ENCODE peak calls at places on chromosomes 11 and 22, in six cellular contexts. W, R, I, C, L and T are unnamed samples.

GRCh38 chr11:35584321-35584720 is 33.9 kb upstream of the FJX1 start:
- DNase-seq in W (peak; percentile 45), R (no peak), I (no peak), C (no peak), L (peak; percentile 85), T (peak; percentile 45)

GRCh38 chr11:67370351-67371076 is 2.9 kb downstream of the CLCF1 start:
- DNase-seq in W (no peak), R (no peak), I (no peak), C (no peak), L (no peak), T (no peak)

GRCh38 chr11:58276151-58276550 is 8.1 kb upstream of the OR10W1 start:
- DNase-seq in W (no peak), R (no peak), I (no peak), C (no peak), L (no peak), T (no peak)

GRCh38 chr11:47946682-47947575 is 33.4 kb upstream of the PTPRJ start:
- DNase-seq in W (peak; percentile 92), R (peak; percentile 95), I (peak; percentile 87), C (peak; percentile 85), L (peak; percentile 91), T (peak; percentile 96)

GRCh38 chr22:21567456-21568206 is at the start of gene UBE2L3:
- DNase-seq in W (no peak), R (peak; percentile 83), I (peak; percentile 89), C (peak; percentile 83), L (peak; percentile 79), T (peak; percentile 80)

GRCh38 chr11:2315395-2316168 is 13.8 kb downstream of the TSPAN32 start:
- DNase-seq in W (no peak), R (no peak), I (no peak), C (no peak), L (no peak), T (no peak)

GRCh38 chr11:75786101-75786736 is 17.6 kb downstream of the DGAT2 start:
- DNase-seq in W (no peak), R (no peak), I (no peak), C (no peak), L (no peak), T (no peak)

GRCh38 chr11:35131760-35132159 is 7.2 kb upstream of the CD44 start:
- DNase-seq in W (no peak), R (no peak), I (no peak), C (no peak), L (no peak), T (no peak)

GRCh38 chr11:72735495-72736027 is 16.6 kb downstream of the ARAP1 start:
- DNase-seq in W (no peak), R (peak; percentile 35), I (peak; percentile 37), C (no peak), L (peak; percentile 51), T (peak; percentile 44)

GRCh38 chr22:25518000-25518663 is 46.3 kb upstream of the GRK3 start:
- DNase-seq in W (no peak), R (no peak), I (no peak), C (no peak), L (no peak), T (no peak)

GRCh38 chr11:31863170-31863929 is 52.2 kb upstream of the PAX6 start:
- DNase-seq in W (no peak), R (no peak), I (no peak), C (no peak), L (no peak), T (no peak)

GRCh38 chr11:126383301-126384052 is 28.0 kb downstream of the ST3GAL4 start:
- DNase-seq in W (no peak), R (no peak), I (no peak), C (no peak), L (no peak), T (no peak)

GRCh38 chr11:117862753-117863152 is 13.7 kb downstream of the FXYD6 start:
- DNase-seq in W (no peak), R (no peak), I (no peak), C (no peak), L (no peak), T (no peak)

GRCh38 chr11:58576792-58577440 is 1.3 kb upstream of the LPXN start:
- DNase-seq in W (no peak), R (peak; percentile 23), I (no peak), C (no peak), L (peak; percentile 69), T (peak; percentile 61)

GRCh38 chr22:23085785-23086184 is 15.5 kb downstream of the GNAZ start:
- DNase-seq in W (no peak), R (no peak), I (no peak), C (no peak), L (no peak), T (no peak)

GRCh38 chr11:105862736-105863367 is 159.2 kb downstream of the MSANTD4 start:
- DNase-seq in W (peak; percentile 10), R (peak; percentile 27), I (no peak), C (no peak), L (peak; percentile 80), T (peak; percentile 65)

GRCh38 chr11:128920651-128921050 is 22.0 kb downstream of the TP53AIP1 start:
- DNase-seq in W (no peak), R (no peak), I (no peak), C (no peak), L (no peak), T (no peak)

GRCh38 chr11:111177037-111177988 is 68.2 kb upstream of the POU2AF2 start:
- DNase-seq in W (no peak), R (no peak), I (no peak), C (no peak), L (no peak), T (no peak)

GRCh38 chr11:90241414-90241813 is 18.6 kb upstream of the CHORDC1 start:
- DNase-seq in W (no peak), R (no peak), I (no peak), C (no peak), L (no peak), T (no peak)

GRCh38 chr11:94708176-94708575 is 60.0 kb upstream of the AMOTL1 start:
- DNase-seq in W (no peak), R (no peak), I (no peak), C (no peak), L (no peak), T (no peak)

GRCh38 chr11:59172345-59173079 is 580 bp downstream of the DTX4 start:
- DNase-seq in W (no peak), R (no peak), I (no peak), C (no peak), L (no peak), T (no peak)

GRCh38 chr11:66686801-66687750 is 9.4 kb upstream of the RBM4B start:
- DNase-seq in W (no peak), R (no peak), I (no peak), C (no peak), L (no peak), T (no peak)

GRCh38 chr22:44538071-44538470 is 40.0 kb upstream of the RTL6 start:
- DNase-seq in W (no peak), R (peak; percentile 21), I (no peak), C (no peak), L (peak; percentile 23), T (no peak)

GRCh38 chr22:44536411-44536810 is 38.4 kb upstream of the RTL6 start:
- DNase-seq in W (no peak), R (no peak), I (no peak), C (no peak), L (no peak), T (no peak)

GRCh38 chr22:44538518-44539315 is 40.7 kb upstream of the RTL6 start:
- DNase-seq in W (no peak), R (no peak), I (no peak), C (no peak), L (no peak), T (no peak)

GRCh38 chr22:44535362-44536095 is 37.5 kb upstream of the RTL6 start:
- DNase-seq in W (no peak), R (no peak), I (no peak), C (no peak), L (no peak), T (no peak)

GRCh38 chr22:44537016-44537936 is 39.2 kb upstream of the RTL6 start:
- DNase-seq in W (no peak), R (no peak), I (no peak), C (no peak), L (no peak), T (no peak)
- TF ChIP-seq CTCF in W (no peak), R (no peak), I (no peak), C (no peak), L (no peak), T (no peak)

DNA sequence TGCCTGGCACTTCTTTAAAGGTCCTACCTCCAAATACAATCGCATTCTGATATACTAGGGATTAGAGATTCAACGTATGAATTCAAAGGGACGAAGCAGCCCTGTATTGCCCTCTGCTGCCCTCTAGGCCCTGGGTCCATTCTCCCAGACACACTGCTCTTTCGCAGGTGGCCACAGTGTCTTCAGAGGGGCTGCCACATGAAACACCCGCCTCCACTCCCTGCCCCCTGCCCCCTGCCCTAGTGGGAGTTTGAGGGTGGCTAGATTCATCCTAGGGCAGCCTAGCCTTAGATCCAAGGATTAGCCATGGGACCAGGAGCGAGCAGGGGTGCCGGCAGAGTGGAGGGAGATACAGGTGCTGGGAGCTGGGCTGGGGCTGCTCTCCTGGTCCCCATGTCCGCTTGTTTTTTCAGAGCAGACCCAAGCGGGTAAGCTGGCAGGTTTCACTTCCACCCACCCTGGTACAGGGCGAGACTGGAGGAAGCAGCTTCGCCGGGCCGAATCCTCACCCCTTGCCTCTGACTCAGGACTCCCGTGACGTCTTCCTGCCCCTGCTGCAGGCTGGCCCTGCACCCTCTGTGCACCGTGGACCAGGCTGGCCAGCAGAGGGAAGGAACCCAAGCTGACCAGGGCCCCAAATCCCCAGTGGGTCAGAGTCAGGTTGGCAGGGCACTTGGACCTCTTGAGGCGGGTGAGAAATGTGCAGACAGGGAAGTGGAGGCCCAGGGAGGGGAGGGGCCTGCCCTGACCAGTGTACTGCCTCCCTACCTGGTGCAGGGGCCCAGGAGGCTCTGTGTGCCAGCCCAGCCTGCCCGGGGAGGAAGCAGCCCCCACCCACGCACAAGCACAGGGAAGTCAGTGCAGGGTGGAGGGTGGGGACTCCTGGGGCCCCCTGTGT is 28.4 kb upstream of the HMOX1 start:
- DNase-seq in W (no peak), R (peak; percentile 50), I (peak; percentile 92), C (peak; percentile 87), L (no peak), T (no peak)
- H3K4me3 ChIP-seq in W (no peak overlapping the region), R (no peak overlapping the region), I (no peak overlapping the region), C (peak overlapping the region; percentile 54), L (no peak overlapping the region), T (no peak overlapping the region)

GRCh38 chr11:82229346-82229745 is 504.3 kb downstream of the FAM181B start:
- DNase-seq in W (no peak), R (peak; percentile 13), I (no peak), C (no peak), L (peak; percentile 65), T (peak; percentile 33)
- TF ChIP-seq CTCF in W (no peak), R (peak; percentile 28), I (no peak), C (no peak), L (peak; percentile 47), T (peak; percentile 35)

DNA sequence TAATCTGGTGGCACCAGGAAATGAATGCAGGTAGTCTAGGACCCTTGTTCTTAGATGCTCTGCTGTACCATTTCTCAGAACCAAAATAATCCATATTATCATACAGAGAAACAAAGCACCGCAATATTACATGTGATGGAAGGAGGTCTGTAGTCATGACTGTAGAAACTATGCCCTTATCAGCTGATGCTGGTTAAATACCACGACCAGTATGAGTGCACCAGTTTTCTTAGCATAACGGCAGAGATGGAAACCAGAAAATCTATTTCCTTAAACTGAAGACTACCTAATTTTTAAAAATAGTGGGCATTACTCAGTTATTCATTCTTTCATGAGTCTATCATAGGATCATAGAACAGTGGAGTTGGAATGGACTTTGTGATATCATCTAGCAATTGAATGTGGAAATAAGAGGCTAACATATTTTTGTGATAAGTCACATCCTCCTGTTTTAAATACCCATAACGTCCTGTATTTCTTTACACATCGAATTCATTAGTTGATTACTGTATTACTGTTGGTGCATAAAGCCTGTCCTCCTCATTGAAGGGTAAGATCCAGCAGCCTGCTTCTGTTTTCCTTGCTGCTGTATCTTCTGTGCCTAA is 15.1 kb downstream of the JHY start:
- DNase-seq in W (peak; percentile 37), R (no peak), I (no peak), C (no peak), L (peak; percentile 62), T (peak; percentile 30)
- H3K4me3 ChIP-seq in W (no peak overlapping the region), R (no peak overlapping the region), I (no peak overlapping the region), C (no peak overlapping the region), L (no peak overlapping the region), T (no peak overlapping the region)

GRCh38 chr11:121587182-121587581 is 134.4 kb upstream of the SORL1-AS1 start:
- DNase-seq in W (no peak), R (no peak), I (no peak), C (no peak), L (no peak), T (no peak)
- TF ChIP-seq CTCF in W (no peak), R (no peak), I (no peak), C (no peak), L (no peak), T (no peak)